ENCODE peak calls at places on chromosomes 2 and 18, in six cellular contexts. H, B, Y, E, F and N are unnamed samples.

GRCh38 chr2:235278771-235279355 is 215.0 kb upstream of the AGAP1 start:
- DNase-seq in E (no peak), F (no peak), H (no peak), B (no peak), Y (peak), N (no peak)

GRCh38 chr18:13061630-13062189 is 70.5 kb downstream of the CEP192 start:
- DNase-seq in F (no peak), H (no peak), Y (no peak), B (no peak), E (no peak), N (no peak)

GRCh38 chr2:1297376-1298159 is 115.7 kb upstream of the TPO start:
- DNase-seq in H (no peak), F (no peak), Y (no peak), B (no peak), E (no peak), N (no peak)

GRCh38 chr18:6566338-6566911 is 151.7 kb upstream of the L3MBTL4 start:
- DNase-seq in E (no peak), B (no peak), H (no peak), F (no peak), Y (no peak), N (no peak)

GRCh38 chr2:166632616-166633015 is 138.6 kb upstream of the SCN7A start:
- DNase-seq in E (no peak), F (peak), H (no peak), B (no peak), Y (peak), N (no peak)

GRCh38 chr2:173271825-173272224 is 82.8 kb upstream of the CDCA7 start:
- DNase-seq in B (no peak), F (peak), E (no peak), H (no peak), Y (no peak), N (no peak)

GRCh38 chr2:177383935-177384334 is 8.6 kb upstream of the AGPS start:
- DNase-seq in Y (no peak), B (no peak), F (no peak), E (no peak), H (no peak), N (no peak)

GRCh38 chr2:59939173-59939572 is 614.3 kb downstream of the BCL11A start:
- DNase-seq in F (no peak), Y (no peak), E (no peak), B (no peak), H (no peak), N (no peak)

GRCh38 chr18:79588636-79589481 is 90.7 kb upstream of the CTDP1 start:
- DNase-seq in Y (peak), B (no peak), H (peak), F (peak), E (peak), N (peak)

GRCh38 chr18:40624959-40625358 is 1330.1 kb upstream of the PIK3C3 start:
- DNase-seq in Y (no peak), E (no peak), F (no peak), B (no peak), H (no peak), N (no peak)

GRCh38 chr18:2572144-2572682 is 856 bp downstream of the NDC80 start:
- DNase-seq in H (no peak), B (no peak), Y (no peak), F (no peak), E (no peak), N (no peak)

GRCh38 chr18:58668897-58669296 is 2.4 kb upstream of the MALT1 start:
- DNase-seq in H (no peak), F (peak), Y (peak), E (no peak), B (no peak), N (no peak)

GRCh38 chr2:88603146-88603545 is 24.1 kb downstream of the EIF2AK3 start:
- DNase-seq in F (peak), H (no peak), B (no peak), Y (peak), E (no peak), N (no peak)

GRCh38 chr2:218259099-218259921 is 1.5 kb upstream of the GPBAR1 start:
- DNase-seq in H (no peak), B (no peak), F (peak), E (peak), Y (peak), N (peak)
- TF ChIP-seq CTCF in H (no peak), B (no peak), F (no peak), E (no peak), Y (no peak), N (no peak)

DNA sequence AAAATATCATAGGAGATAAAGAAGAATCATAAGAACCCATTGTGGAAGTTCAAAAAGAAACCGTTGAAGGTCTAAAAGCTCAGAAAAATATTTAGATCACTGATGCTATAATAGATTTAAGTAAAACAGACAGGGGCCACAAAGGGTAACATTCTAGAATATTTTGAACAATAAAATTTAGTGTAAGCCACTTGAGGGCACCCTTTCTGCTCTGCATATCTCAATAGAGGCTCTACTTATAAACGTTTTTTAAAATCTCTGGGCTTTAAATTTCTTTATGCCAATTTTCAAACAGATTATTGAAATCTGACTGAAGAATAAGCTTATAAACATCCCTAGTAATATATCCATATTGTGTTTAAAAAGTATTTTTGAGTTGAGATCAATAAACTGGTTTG is 57.6 kb upstream of the IL1RL1 start:
- DNase-seq in H (no peak), F (peak), B (no peak), Y (no peak), E (no peak), N (no peak)
- TF ChIP-seq CTCF in H (no peak), F (no peak), B (no peak), Y (no peak), E (peak), N (peak)

GRCh38 chr2:10374362-10374943 is 71.7 kb downstream of the HPCAL1 start:
- DNase-seq in Y (no peak), H (no peak), B (no peak), E (no peak), F (no peak), N (no peak)
- TF ChIP-seq CTCF in Y (no peak), H (no peak), B (no peak), E (no peak), F (no peak), N (no peak)

GRCh38 chr2:158997037-158997785 is 28.8 kb downstream of the TANC1 start:
- DNase-seq in B (no peak), F (no peak), H (no peak), E (no peak), Y (no peak), N (no peak)

GRCh38 chr2:158994920-158995676 is 26.7 kb downstream of the TANC1 start:
- DNase-seq in E (peak), F (peak), Y (no peak), B (no peak), H (no peak), N (no peak)

GRCh38 chr2:158995677-158996049 is 27.2 kb downstream of the TANC1 start:
- DNase-seq in F (no peak), H (no peak), Y (no peak), B (no peak), E (no peak), N (no peak)

GRCh38 chr2:158998486-158999248 is 30.2 kb downstream of the TANC1 start:
- DNase-seq in F (peak), E (no peak), Y (peak), H (no peak), B (no peak), N (no peak)

DNA sequence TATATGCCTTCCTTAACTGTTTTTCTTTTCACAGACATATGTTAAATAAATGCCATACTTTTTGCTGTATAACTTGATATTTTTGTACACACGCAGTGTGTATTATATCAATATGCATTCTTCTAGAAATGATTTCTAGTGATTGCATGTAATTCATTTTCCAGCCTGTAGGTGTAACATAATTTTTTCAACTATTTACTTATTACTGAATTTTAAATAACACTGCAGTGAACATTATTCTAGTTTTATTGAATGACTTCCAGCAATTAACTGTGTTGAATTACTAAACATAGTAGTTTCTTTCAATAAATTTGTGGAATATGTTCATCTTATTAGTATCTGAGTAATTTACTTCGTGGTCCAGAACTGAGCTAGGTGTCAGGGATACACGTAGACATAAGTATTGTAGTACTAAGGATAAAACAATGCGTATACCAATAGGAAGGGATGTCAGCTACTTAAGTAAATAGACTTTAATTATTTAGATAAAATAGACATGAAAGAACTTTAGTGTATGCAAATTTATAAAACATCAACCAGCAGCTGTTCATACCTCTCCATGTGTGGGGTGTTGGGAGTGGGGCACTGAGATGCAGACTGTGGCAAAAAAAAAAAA is 28.0 kb downstream of the TANC1 start:
- DNase-seq in B (no peak), H (no peak), E (no peak), Y (no peak), F (no peak), N (no peak)
- TF ChIP-seq CTCF in B (no peak), H (peak), E (peak), Y (peak), F (no peak), N (peak)

DNA sequence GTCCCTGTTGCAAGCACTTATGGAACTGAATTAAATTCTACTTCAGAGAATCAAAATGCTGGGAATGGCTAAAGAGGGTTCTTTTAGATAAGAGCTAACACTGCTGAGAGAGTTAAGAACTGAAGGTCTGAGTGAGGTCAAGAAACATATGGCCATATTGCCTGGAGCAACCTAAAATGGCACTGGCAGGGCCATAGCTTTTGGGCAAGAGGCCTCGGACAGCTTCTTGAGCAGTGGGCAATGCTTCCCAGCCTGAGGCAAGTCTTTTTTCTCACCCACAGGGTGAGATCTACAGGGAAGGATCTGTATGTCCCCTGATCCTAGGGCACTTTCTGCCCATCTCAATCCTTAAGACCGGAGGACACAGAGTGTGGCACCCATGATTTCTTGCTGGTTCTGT is 244.6 kb upstream of the NT5C1B start:
- DNase-seq in Y (no peak), F (peak), B (no peak), H (no peak), E (no peak), N (no peak)
- TF ChIP-seq CTCF in Y (no peak), F (no peak), B (no peak), H (no peak), E (no peak), N (no peak)